ENCODE peak calls at places on chromosome 2, in six cellular contexts. C is PC-3; J is right cardiac atrium; H is mammary epithelial cell; D is pancreas; W is CD8-positive, alpha-beta T cell. I is an unnamed sample. For H3K4me1, the result is how much of the 10 kb centered on the place peaks cover.

GRCh38 chr2:172114579-172114978 is 11.9 kb upstream of the DLX2 start:
- DNase-seq in C (no peak), J (no peak), D (no peak), H (no peak), W (no peak), I (no peak)

GRCh38 chr2:96353032-96353561 is 17.5 kb downstream of the NCAPH start:
- DNase-seq in H (no peak), C (no peak), D (no peak), W (no peak), J (peak), I (no peak)

GRCh38 chr2:216871333-216871934 is 11.6 kb upstream of the TNP1 start:
- DNase-seq in W (no peak), H (no peak), J (no peak), C (no peak), D (no peak), I (no peak)

GRCh38 chr2:232926448-232927040 is 56.5 kb downstream of the SNORC start:
- DNase-seq in H (no peak), C (no peak), W (no peak), J (no peak), D (no peak), I (no peak)

GRCh38 chr2:222811828-222812227 is 49.0 kb upstream of the ACSL3 start:
- DNase-seq in H (no peak), J (no peak), W (no peak), D (no peak), C (no peak), I (no peak)

GRCh38 chr2:139730197-139730596 is 950.0 kb upstream of the NXPH2 start:
- DNase-seq in W (no peak), D (no peak), C (no peak), H (no peak), J (no peak), I (no peak)

GRCh38 chr2:233021771-233022170 is 8.7 kb upstream of the NGEF start:
- DNase-seq in H (no peak), W (no peak), C (peak), J (no peak), D (no peak), I (no peak)

GRCh38 chr2:71277536-71278103 is 50.7 kb upstream of the PAIP2B start:
- DNase-seq in D (peak), C (peak), J (peak), W (no peak), H (peak), I (no peak)

GRCh38 chr2:64534363-64534762 is 10.2 kb downstream of the AFTPH start:
- DNase-seq in H (no peak), J (no peak), D (no peak), W (no peak), C (peak), I (no peak)

GRCh38 chr2:50850290-50850969 is 181.5 kb downstream of the NRXN1 start:
- DNase-seq in C (no peak), H (no peak), D (no peak), W (no peak), J (no peak), I (no peak)

GRCh38 chr2:232480201-232481190 is 7.1 kb downstream of the ECEL1 start:
- DNase-seq in J (no peak), H (no peak), D (no peak), W (no peak), C (no peak), I (no peak)

GRCh38 chr2:45850558-45850957 is 199.1 kb downstream of the PRKCE start:
- DNase-seq in W (no peak), J (no peak), D (no peak), H (no peak), C (peak), I (no peak)

GRCh38 chr2:73980566-73980965 is 4.1 kb upstream of the TET3 start:
- DNase-seq in C (no peak), W (no peak), H (no peak), J (no peak), D (no peak), I (no peak)

GRCh38 chr2:145161656-145162055 is 641.7 kb upstream of the ZEB2 start:
- DNase-seq in D (no peak), J (no peak), W (no peak), H (no peak), C (no peak), I (no peak)

GRCh38 chr2:12222561-12222960 is 476.1 kb downstream of the LPIN1 start:
- DNase-seq in W (no peak), C (peak), H (peak), D (no peak), J (no peak), I (no peak)

GRCh38 chr2:65664931-65665330 is 232.5 kb upstream of the SPRED2 start:
- DNase-seq in C (no peak), J (no peak), D (no peak), H (no peak), W (no peak), I (no peak)

DNA sequence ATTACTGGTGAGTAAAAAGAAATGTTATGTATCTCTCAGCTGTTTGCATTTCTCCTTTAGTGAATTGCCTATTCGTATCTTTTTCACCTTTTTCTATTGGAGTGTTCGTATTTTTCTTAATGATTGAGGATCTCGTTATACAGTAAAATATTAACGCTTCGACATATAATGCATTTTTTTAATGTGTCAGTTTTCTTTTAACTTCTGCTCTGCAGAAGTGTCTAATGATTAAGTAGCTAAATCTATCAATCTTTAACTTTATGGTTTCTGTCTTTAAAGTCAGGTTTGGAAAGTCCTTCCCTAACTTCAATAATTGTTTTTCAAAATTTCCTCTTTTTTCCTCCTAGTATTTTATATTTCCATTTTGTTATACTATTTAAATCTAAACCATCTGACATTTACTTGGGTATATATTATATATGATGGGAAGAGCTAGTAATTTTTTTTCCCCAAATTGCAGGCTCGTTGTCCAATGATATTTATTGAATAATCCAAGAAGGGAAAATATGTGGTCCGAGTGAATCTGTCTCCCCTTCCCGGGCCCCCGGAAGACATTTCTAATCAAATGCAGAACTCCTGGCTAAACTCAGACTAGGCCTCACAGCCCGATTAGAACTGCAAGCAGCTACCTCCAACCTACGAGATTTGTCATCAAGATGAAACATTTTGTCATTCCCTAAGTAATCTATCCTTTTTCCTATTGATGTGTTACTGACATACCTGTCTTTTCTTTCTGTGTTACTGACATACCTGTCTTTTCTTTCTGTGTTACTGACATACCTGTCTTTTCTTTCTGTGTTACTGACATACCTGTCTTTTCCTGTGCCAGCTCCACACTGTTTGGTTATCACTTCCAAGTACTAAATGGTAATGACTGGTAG is 17.2 kb downstream of the PCBP1 start:
- DNase-seq in W (no peak), C (no peak), D (peak), J (no peak), H (no peak), I (no peak)
- H3K4me3 ChIP-seq in W (peak), C (no peak), D (peak), J (no peak), H (no peak), I (no peak)

GRCh38 chr2:44170337-44170736 is 1.7 kb downstream of the PPM1B start:
- DNase-seq in D (no peak), W (no peak), J (no peak), C (peak), H (peak), I (no peak)

GRCh38 chr2:44169155-44169898 is 652 bp downstream of the PPM1B start:
- DNase-seq in H (peak), J (peak), D (peak), W (peak), C (peak), I (no peak)

GRCh38 chr2:44171018-44171417 is 2.3 kb downstream of the PPM1B start:
- DNase-seq in D (no peak), C (peak), W (no peak), J (no peak), H (peak), I (no peak)

GRCh38 chr2:44168684-44169154 is at the start of gene PPM1B:
- DNase-seq in C (peak), W (peak), D (no peak), J (peak), H (no peak), I (no peak)

GRCh38 chr2:44172576-44172975 is 3.9 kb downstream of the PPM1B start:
- DNase-seq in J (no peak), C (no peak), D (no peak), W (no peak), H (no peak), I (no peak)
- H3K27ac ChIP-seq in J (no peak), C (no peak), D (no peak), W (no peak), H (no peak), I (no peak)

GRCh38 chr2:169077674-169078240 is 8.4 kb downstream of the DHRS9 start:
- DNase-seq in W (no peak), H (no peak), J (no peak), C (no peak), D (no peak), I (no peak)

GRCh38 chr2:169081551-169081950 is 12.2 kb downstream of the DHRS9 start:
- DNase-seq in W (no peak), H (no peak), J (no peak), C (no peak), D (no peak), I (no peak)

GRCh38 chr2:169082995-169083394 is 13.6 kb downstream of the DHRS9 start:
- DNase-seq in D (no peak), H (no peak), W (no peak), J (no peak), C (no peak), I (no peak)

GRCh38 chr2:169080250-169081035 is 11.1 kb downstream of the DHRS9 start:
- DNase-seq in D (no peak), C (peak), W (no peak), H (peak), J (no peak), I (no peak)
- H3K4me1 ChIP-seq in D (under half), C (under half), W (under half), H (under half), J (under half), I (under half)

GRCh38 chr2:26175191-26175715 is 2.4 kb downstream of the GAREM2 start:
- DNase-seq in C (no peak), W (no peak), J (no peak), H (no peak), D (no peak), I (no peak)

GRCh38 chr2:26173596-26174482 is 951 bp downstream of the GAREM2 start:
- DNase-seq in D (no peak), H (no peak), W (no peak), C (no peak), J (no peak), I (no peak)

GRCh38 chr2:26174691-26175181 is 1.8 kb downstream of the GAREM2 start:
- DNase-seq in C (no peak), W (no peak), D (no peak), J (no peak), H (no peak), I (no peak)

GRCh38 chr2:26172189-26172865 is 561 bp upstream of the GAREM2 start:
- DNase-seq in J (no peak), D (no peak), W (no peak), C (no peak), H (no peak), I (no peak)

GRCh38 chr2:26172866-26173595 is at the start of gene GAREM2:
- DNase-seq in D (no peak), J (no peak), H (no peak), W (no peak), C (no peak), I (no peak)
- H3K4me3 ChIP-seq in D (peak), J (peak), H (peak), W (peak), C (peak), I (peak)

DNA sequence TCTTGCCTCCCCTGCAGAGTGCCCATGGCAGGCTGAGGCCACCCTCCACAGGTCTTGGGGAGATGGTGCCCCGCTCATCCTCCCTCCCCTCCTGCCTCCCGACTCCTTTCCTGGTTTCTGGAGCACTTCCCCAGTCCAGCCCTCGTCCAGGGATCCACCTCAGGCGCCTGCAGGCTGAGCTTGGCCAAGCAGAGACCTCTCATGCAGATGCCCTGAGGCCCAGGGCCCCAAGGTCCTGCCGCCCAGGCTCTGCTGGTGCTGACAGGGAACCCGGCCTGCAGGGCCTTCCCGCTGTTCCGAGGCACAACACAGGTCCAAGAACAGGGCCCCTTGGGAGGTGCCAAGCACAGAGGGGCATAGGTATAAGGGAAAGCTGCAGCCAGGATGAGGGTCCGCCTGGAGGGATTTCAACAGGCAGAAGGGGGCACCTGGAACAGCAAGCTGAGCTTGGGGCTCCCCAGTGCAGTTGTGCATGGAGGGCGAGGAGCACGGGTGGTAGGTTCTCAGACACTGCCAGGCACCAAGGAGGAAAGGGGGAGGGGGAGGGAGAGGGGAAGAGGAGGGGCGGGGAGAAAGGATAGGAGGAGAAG is 1.3 kb upstream of the ANO7 start:
- DNase-seq in J (no peak), C (no peak), H (no peak), D (no peak), W (no peak), I (no peak)
- H3K27ac ChIP-seq in J (no peak), C (no peak), H (no peak), D (no peak), W (no peak), I (no peak)

GRCh38 chr2:119438726-119439284 is 7.2 kb downstream of the TMEM37 start:
- DNase-seq in C (no peak), D (no peak), W (no peak), H (no peak), J (no peak), I (no peak)
- H3K4me1 ChIP-seq in C (under half), D (under half), W (under half), H (under half), J (under half), I (under half)

GRCh38 chr2:157245441-157246211 is 11.9 kb upstream of the GALNT5 start:
- DNase-seq in C (peak), D (no peak), J (no peak), H (no peak), W (no peak), I (no peak)
- H3K4me3 ChIP-seq in C (no peak), D (no peak), J (no peak), H (no peak), W (no peak), I (no peak)

GRCh38 chr2:127597046-127597983 is 48.6 kb upstream of the GPR17 start:
- DNase-seq in J (no peak), D (no peak), W (no peak), H (no peak), C (no peak), I (no peak)

GRCh38 chr2:127599211-127599610 is 46.7 kb upstream of the GPR17 start:
- DNase-seq in C (peak), D (no peak), H (no peak), W (no peak), J (no peak), I (no peak)

GRCh38 chr2:127596311-127597045 is 49.5 kb upstream of the GPR17 start:
- DNase-seq in H (no peak), W (no peak), J (no peak), D (no peak), C (no peak), I (no peak)

GRCh38 chr2:127597984-127598380 is 48.0 kb upstream of the GPR17 start:
- DNase-seq in D (no peak), W (no peak), C (peak), J (no peak), H (peak), I (no peak)

GRCh38 chr2:127598711-127599110 is 47.2 kb upstream of the GPR17 start:
- DNase-seq in J (no peak), D (no peak), C (no peak), H (no peak), W (no peak), I (no peak)
- H3K27ac ChIP-seq in J (no peak), D (no peak), C (peak), H (no peak), W (no peak), I (no peak)